ENCODE peak calls at places on chromosomes 12 and 14, in seven cellular contexts. U is endothelial cell of umbilical vein, J is MM.1S, N is neural progenitor cell, P is OCI-LY7, D is GM23248, V is GM23338. L is an unnamed sample.

GRCh38 chr12:116731801-116732200 is 6.1 kb downstream of the SPRING1 start:
- DNase-seq in V (no peak), P (no peak), U (no peak), N (no peak), D (no peak), J (no peak), L (no peak)

GRCh38 chr12:27631813-27632491 is 64.3 kb upstream of the REP15 start:
- DNase-seq in V (no peak), D (no peak), P (no peak), J (no peak), U (no peak), N (no peak), L (no peak)

GRCh38 chr14:99682809-99683618 is 1.1 kb upstream of the CYP46A1 start:
- DNase-seq in V (peak; percentile 87), J (peak; percentile 62), P (peak; percentile 84), U (peak; percentile 60), D (peak; percentile 86), N (peak; percentile 92), L (peak; percentile 95)

GRCh38 chr12:64403708-64404469 is at the start of gene XPOT:
- DNase-seq in D (peak; percentile 98), N (peak; percentile 99), P (peak; percentile 97), U (peak; percentile 97), V (peak; percentile 97), J (peak; percentile 97), L (peak; percentile 97)

GRCh38 chr14:54767139-54767431 is 135.5 kb downstream of the GCH1 start:
- DNase-seq in U (no peak), P (no peak), J (no peak), N (no peak), D (no peak), V (no peak), L (no peak)

GRCh38 chr12:64890873-64891468 is 66.5 kb downstream of the TBC1D30 start:
- DNase-seq in J (peak; percentile 63), N (peak; percentile 79), V (peak; percentile 87), D (peak; percentile 75), U (peak; percentile 67), P (peak; percentile 68), L (peak; percentile 85)

GRCh38 chr12:40033260-40033649 is 72.6 kb downstream of the SLC2A13 start:
- DNase-seq in N (peak; percentile 31), V (peak; percentile 57), D (no peak), U (no peak), J (peak; percentile 48), P (no peak), L (no peak)

GRCh38 chr12:8823565-8824300 is 1.3 kb downstream of the A2ML1 start:
- DNase-seq in P (peak; percentile 66), U (peak; percentile 53), V (peak; percentile 93), J (no peak), D (peak; percentile 41), N (peak; percentile 85), L (peak; percentile 55)

GRCh38 chr14:32408018-32408417 is 78.9 kb downstream of the AKAP6 start:
- DNase-seq in V (no peak), J (no peak), U (no peak), N (no peak), D (peak; percentile 43), P (no peak), L (no peak)

GRCh38 chr12:88300931-88301330 is 158.8 kb downstream of the TMTC3 start:
- DNase-seq in P (no peak), J (no peak), U (no peak), N (no peak), V (no peak), D (peak; percentile 5), L (no peak)

GRCh38 chr12:104495786-104496185 is 39.0 kb downstream of the CHST11 start:
- DNase-seq in J (no peak), P (no peak), U (no peak), V (no peak), D (peak; percentile 25), N (no peak), L (no peak)

GRCh38 chr12:56377310-56377988 is 14.8 kb upstream of the APOF start:
- DNase-seq in D (peak; percentile 66), V (peak; percentile 50), P (peak; percentile 54), N (peak; percentile 16), J (no peak), U (peak; percentile 29), L (peak; percentile 38)

GRCh38 chr12:122951406-122951805 is 14.9 kb downstream of the ABCB9 start:
- DNase-seq in N (no peak), J (no peak), V (no peak), U (peak; percentile 56), P (no peak), D (peak; percentile 60), L (no peak)

GRCh38 chr12:81683881-81684280 is 75.3 kb downstream of the PPFIA2 start:
- DNase-seq in P (no peak), D (no peak), J (no peak), V (no peak), N (no peak), U (no peak), L (no peak)

GRCh38 chr14:75229576-75229922 is 49.1 kb upstream of the FOS start:
- DNase-seq in V (no peak), P (no peak), D (no peak), N (no peak), J (no peak), U (no peak), L (no peak)

GRCh38 chr12:87930033-87930432 is 99.2 kb downstream of the C12orf50 start:
- DNase-seq in N (no peak), P (no peak), U (no peak), J (no peak), D (peak; percentile 63), V (no peak), L (no peak)

GRCh38 chr12:2256453-2256852 is 203.7 kb downstream of the CACNA1C start:
- DNase-seq in P (no peak), N (no peak), U (no peak), V (no peak), J (no peak), D (peak; percentile 87), L (no peak)

GRCh38 chr14:88613552-88614010 is 50.7 kb downstream of the ZC3H14 start:
- DNase-seq in P (no peak), N (no peak), J (no peak), U (peak; percentile 81), V (no peak), D (peak; percentile 54), L (no peak)

GRCh38 chr12:57169046-57169795 is 21.8 kb upstream of the LRP1-AS start:
- DNase-seq in P (no peak), D (no peak), V (no peak), N (no peak), U (no peak), J (no peak), L (no peak)

GRCh38 chr14:54564071-54564798 is 2.7 kb upstream of the SAMD4A start:
- DNase-seq in J (peak; percentile 31), V (peak; percentile 63), D (peak; percentile 62), P (peak; percentile 50), U (peak; percentile 73), N (peak; percentile 32), L (peak; percentile 88)

GRCh38 chr14:95123895-95124579 is 33.3 kb downstream of the DICER1 start:
- DNase-seq in P (no peak), N (no peak), U (no peak), D (no peak), J (no peak), V (no peak), L (no peak)

GRCh38 chr14:81594012-81594411 is 60.4 kb upstream of the SEL1L start:
- DNase-seq in U (no peak), V (no peak), P (no peak), D (no peak), N (peak; percentile 64), J (no peak), L (no peak)

GRCh38 chr14:34713681-34714319 is 593 bp downstream of the CFL2 start:
- DNase-seq in D (peak; percentile 91), J (no peak), P (peak; percentile 47), U (peak; percentile 70), N (peak; percentile 26), V (peak; percentile 33), L (peak; percentile 77)

DNA sequence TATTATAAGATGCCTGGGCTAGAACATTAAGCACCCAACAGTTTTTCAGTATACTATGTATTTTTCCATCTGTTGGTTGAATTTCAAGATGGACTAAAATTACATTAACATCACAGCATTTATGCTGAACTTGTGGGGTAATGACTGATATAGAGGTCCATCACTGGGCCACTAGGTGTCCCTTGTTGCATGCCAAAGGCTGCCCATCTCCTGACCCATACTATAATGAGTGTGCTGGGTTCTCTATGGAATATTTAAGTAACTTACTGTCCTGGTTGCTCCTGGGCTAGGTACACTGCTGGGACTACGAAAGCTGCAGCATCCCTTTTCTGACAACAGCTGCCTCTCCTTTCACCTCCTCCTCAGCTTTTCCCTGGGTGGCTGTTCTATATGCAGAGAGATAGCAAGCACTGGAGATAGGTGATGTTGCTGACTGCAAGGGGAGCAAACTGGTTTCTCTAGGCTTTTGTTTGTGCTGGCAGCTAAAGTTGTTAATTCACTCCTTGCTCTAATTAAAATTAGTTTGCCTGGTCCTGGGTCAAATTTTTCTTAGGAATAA is 138.6 kb upstream of the TRHDE start:
- DNase-seq in N (peak; percentile 3), P (no peak), V (peak; percentile 32), J (no peak), U (no peak), D (no peak), L (no peak)
- H2AFZ ChIP-seq in N (no peak overlapping the region), P (no peak overlapping the region), V (peak overlapping the region; percentile 91), J (no peak overlapping the region), U (no peak overlapping the region), D (no peak overlapping the region), L (no peak overlapping the region)

DNA sequence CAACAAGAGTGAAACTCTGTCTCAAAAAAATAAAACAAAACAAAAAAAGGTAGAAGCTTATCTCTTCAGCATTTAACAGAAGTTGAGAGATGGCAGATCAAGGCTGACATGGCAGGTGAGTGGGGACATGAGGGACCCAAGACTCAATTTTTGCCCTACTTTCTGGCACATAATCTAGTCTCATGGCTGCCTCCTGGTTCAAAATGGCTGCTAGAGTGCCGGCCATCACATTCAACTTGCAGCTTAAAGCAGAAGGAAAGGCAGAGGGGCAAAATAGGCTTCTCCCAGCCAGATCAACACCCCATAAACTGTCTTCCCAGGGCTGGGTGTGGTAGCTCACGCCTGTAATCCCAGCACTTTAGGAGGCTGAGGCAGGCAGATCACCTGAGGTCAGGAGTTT is 784.9 kb downstream of the MED13L start:
- DNase-seq in N (no peak), U (no peak), J (no peak), P (no peak), D (no peak), V (no peak), L (no peak)
- H2AFZ ChIP-seq in N (no peak overlapping the region), U (no peak overlapping the region), J (no peak overlapping the region), P (no peak overlapping the region), D (no peak overlapping the region), V (no peak overlapping the region), L (no peak overlapping the region)

DNA sequence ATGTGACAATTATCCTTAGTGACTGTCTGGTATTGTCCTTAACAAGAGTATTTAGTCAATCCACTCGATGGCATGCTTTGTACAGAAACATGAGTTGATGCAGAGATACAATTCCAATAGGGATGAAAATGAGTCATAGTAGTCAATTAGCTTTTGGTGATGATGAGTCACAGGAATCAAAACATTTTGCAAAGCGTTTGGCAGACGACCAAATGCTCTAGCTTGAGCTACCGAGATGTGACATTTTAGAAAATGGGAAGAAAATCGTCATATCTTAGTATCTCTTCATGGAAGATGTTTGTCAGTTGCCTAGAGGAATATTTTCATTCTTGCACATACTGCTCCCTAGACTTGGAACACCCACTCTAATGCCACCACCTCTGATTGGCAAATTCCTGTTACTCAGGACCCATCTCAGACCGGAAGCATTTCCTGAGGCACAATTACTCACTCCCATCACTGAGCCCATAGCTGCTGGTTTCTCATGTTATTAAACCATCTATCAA is 95.0 kb downstream of the LMNTD1 start:
- DNase-seq in D (peak; percentile 97), N (no peak), P (no peak), J (no peak), U (peak; percentile 91), V (no peak), L (no peak)
- H2AFZ ChIP-seq in D (peak overlapping the region; percentile 4), N (no peak overlapping the region), P (no peak overlapping the region), J (no peak overlapping the region), U (no peak overlapping the region), V (no peak overlapping the region), L (no peak overlapping the region)

GRCh38 chr12:42468853-42469252 is 120.7 kb downstream of the PRICKLE1 start:
- DNase-seq in U (no peak), P (peak; percentile 22), D (peak; percentile 34), N (no peak), J (peak; percentile 17), V (no peak), L (no peak)
- H2AFZ ChIP-seq in U (no peak overlapping the region), P (peak overlapping the region; percentile 4), D (no peak overlapping the region), N (no peak overlapping the region), J (peak overlapping the region; percentile 28), V (no peak overlapping the region), L (peak overlapping the region; percentile 16)

L was measured in Karpas-422.